ENCODE peak calls at places on chromosomes 12 and 14, in six cellular contexts. G is OCI-LY7, R is neural progenitor cell, V is GM23248, P is SK-N-SH, M is HCT116. S is an unnamed sample. For H3K4me1, the result is how much of the 10 kb centered on the place peaks cover.

GRCh38 chr12:110330124-110330523 is 49.1 kb downstream of the ATP2A2 start:
- DNase-seq in G (no peak), M (no peak), V (no peak), P (no peak), R (no peak), S (no peak)

GRCh38 chr12:52091061-52091460 is 11.6 kb downstream of the SMIM41 start:
- DNase-seq in R (no peak), P (peak), V (no peak), M (no peak), G (no peak), S (no peak)

GRCh38 chr12:78179346-78179745 is 348.7 kb downstream of the NAV3 start:
- DNase-seq in R (peak), P (no peak), M (no peak), G (no peak), V (no peak), S (no peak)

GRCh38 chr14:104361101-104361591 is 218.4 kb upstream of the C14orf180 start:
- DNase-seq in G (no peak), P (peak), R (no peak), M (no peak), V (no peak), S (no peak)

GRCh38 chr14:59566725-59567124 is 9.9 kb downstream of the CCDC175 start:
- DNase-seq in G (no peak), P (no peak), M (no peak), V (no peak), R (no peak), S (no peak)

GRCh38 chr12:88247241-88247643 is 105.1 kb downstream of the TMTC3 start:
- DNase-seq in V (peak), M (peak), P (no peak), R (no peak), G (no peak), S (no peak)

GRCh38 chr12:132207083-132207775 is 63.0 kb downstream of the NOC4L start:
- DNase-seq in M (no peak), V (no peak), P (no peak), G (no peak), R (no peak), S (no peak)

GRCh38 chr14:77271113-77271710 is at the start of gene NGB:
- DNase-seq in R (peak), M (no peak), G (no peak), P (peak), V (no peak), S (no peak)

GRCh38 chr14:77436042-77436441 is 12.7 kb upstream of the NOXRED1 start:
- DNase-seq in V (peak), M (no peak), P (no peak), R (no peak), G (no peak), S (no peak)

GRCh38 chr12:26212356-26212755 is 17.0 kb downstream of the SSPN start:
- DNase-seq in G (no peak), V (no peak), M (no peak), P (no peak), R (no peak), S (no peak)

GRCh38 chr12:130832561-130833209 is 6.4 kb downstream of the STX2 start:
- DNase-seq in G (no peak), R (no peak), P (no peak), M (no peak), V (peak), S (no peak)

GRCh38 chr14:92984082-92984788 is 61.3 kb downstream of the CHGA start:
- DNase-seq in M (no peak), G (no peak), R (no peak), P (no peak), V (no peak), S (no peak)

GRCh38 chr12:44696542-44696941 is 179.6 kb downstream of the NELL2 start:
- DNase-seq in G (no peak), R (no peak), M (no peak), V (no peak), P (no peak), S (no peak)

GRCh38 chr12:22447223-22447622 is 97.1 kb downstream of the C2CD5 start:
- DNase-seq in R (no peak), V (no peak), M (no peak), P (peak), G (no peak), S (no peak)

GRCh38 chr14:35897616-35898111 is 71.5 kb downstream of the BRMS1L start:
- DNase-seq in V (no peak), G (no peak), P (no peak), M (no peak), R (peak), S (no peak)

GRCh38 chr14:81066672-81067071 is 111.3 kb downstream of the TSHR start:
- DNase-seq in M (no peak), P (no peak), V (no peak), R (no peak), G (no peak), S (no peak)

GRCh38 chr12:112182499-112182898 is 57.1 kb downstream of the TRAFD1 start:
- DNase-seq in G (no peak), V (peak), M (no peak), P (no peak), R (no peak), S (no peak)

GRCh38 chr12:62190921-62191746 is 69.1 kb upstream of the USP15 start:
- DNase-seq in M (no peak), R (peak), P (peak), V (peak), G (no peak), S (no peak)

GRCh38 chr14:55127491-55127951 is 1.5 kb upstream of the LGALS3 start:
- DNase-seq in R (no peak), M (no peak), G (no peak), P (no peak), V (peak), S (no peak)

GRCh38 chr12:64675795-64676194 is 65.5 kb downstream of the RASSF3 start:
- DNase-seq in M (no peak), R (no peak), G (no peak), V (peak), P (peak), S (no peak)

GRCh38 chr14:59483360-59483759 is 848 bp downstream of the L3HYPDH start:
- DNase-seq in P (no peak), G (no peak), M (peak), R (no peak), V (peak), S (no peak)

GRCh38 chr14:84826349-84826748 is 703.6 kb upstream of the FLRT2 start:
- DNase-seq in M (no peak), P (no peak), R (no peak), V (peak), G (no peak), S (no peak)

GRCh38 chr14:57831981-57832380 is 33.9 kb downstream of the SLC35F4 start:
- DNase-seq in G (peak), M (no peak), P (no peak), V (no peak), R (peak), S (no peak)

GRCh38 chr12:80400591-80400991 is 43.4 kb upstream of the PTPRQ start:
- DNase-seq in V (no peak), R (peak), G (no peak), M (no peak), P (peak), S (no peak)

GRCh38 chr14:75913183-75913582 is 68.6 kb downstream of the TGFB3 start:
- DNase-seq in G (no peak), M (no peak), V (no peak), R (no peak), P (no peak), S (no peak)

GRCh38 chr12:3600951-3601350 is 109.9 kb downstream of the PRMT8 start:
- DNase-seq in P (no peak), M (no peak), V (no peak), G (no peak), R (no peak), S (no peak)

GRCh38 chr14:74478996-74479635 is 14.0 kb downstream of the NPC2 start:
- DNase-seq in V (peak), R (peak), P (peak), M (no peak), G (peak), S (no peak)

GRCh38 chr12:108337235-108338223 is 1.6 kb downstream of the CMKLR1 start:
- DNase-seq in V (peak), R (peak), P (peak), G (peak), M (peak), S (peak)

GRCh38 chr14:96852823-96853422 is 55.7 kb downstream of the VRK1 start:
- DNase-seq in R (peak), G (peak), M (peak), V (peak), P (peak), S (no peak)

GRCh38 chr14:69332782-69333395 is 65.2 kb downstream of the ERH start:
- DNase-seq in R (no peak), V (no peak), P (no peak), M (no peak), G (no peak), S (no peak)

GRCh38 chr12:24185787-24186186 is 236.3 kb upstream of the SOX5 start:
- DNase-seq in R (no peak), G (no peak), M (no peak), V (no peak), P (no peak), S (no peak)

GRCh38 chr12:12819752-12820311 is 6.7 kb downstream of the DDX47 start:
- DNase-seq in G (no peak), P (no peak), V (peak), M (no peak), R (no peak), S (no peak)

GRCh38 chr12:27554421-27555186 is 30.6 kb downstream of the PPFIBP1 start:
- DNase-seq in M (no peak), P (no peak), R (no peak), V (peak), G (no peak), S (no peak)

GRCh38 chr14:90987140-90987539 is 73.3 kb downstream of the RPS6KA5 start:
- DNase-seq in M (no peak), V (no peak), G (no peak), P (no peak), R (no peak), S (no peak)

GRCh38 chr14:103056322-103057027 is 874 bp downstream of the CDC42BPB start:
- DNase-seq in G (no peak), P (peak), M (no peak), V (peak), R (peak), S (no peak)

GRCh38 chr14:51653096-51653814 is 1.5 kb downstream of the FRMD6 start:
- DNase-seq in P (no peak), G (peak), R (peak), M (no peak), V (peak), S (peak)

GRCh38 chr14:24859559-24859958 is 190.4 kb downstream of the STXBP6 start:
- DNase-seq in P (no peak), G (no peak), V (no peak), M (no peak), R (no peak), S (no peak)

GRCh38 chr12:52054838-52055741 is 3.8 kb downstream of the NR4A1 start:
- DNase-seq in P (no peak), V (no peak), G (no peak), R (no peak), M (no peak), S (no peak)

GRCh38 chr12:3164454-3165310 is 87.5 kb downstream of the TSPAN9 start:
- DNase-seq in V (no peak), M (no peak), G (no peak), P (no peak), R (peak), S (no peak)

GRCh38 chr12:2958432-2959193 is 584 bp upstream of the TEAD4 start:
- DNase-seq in M (peak), P (peak), R (peak), G (no peak), V (peak), S (peak)

DNA sequence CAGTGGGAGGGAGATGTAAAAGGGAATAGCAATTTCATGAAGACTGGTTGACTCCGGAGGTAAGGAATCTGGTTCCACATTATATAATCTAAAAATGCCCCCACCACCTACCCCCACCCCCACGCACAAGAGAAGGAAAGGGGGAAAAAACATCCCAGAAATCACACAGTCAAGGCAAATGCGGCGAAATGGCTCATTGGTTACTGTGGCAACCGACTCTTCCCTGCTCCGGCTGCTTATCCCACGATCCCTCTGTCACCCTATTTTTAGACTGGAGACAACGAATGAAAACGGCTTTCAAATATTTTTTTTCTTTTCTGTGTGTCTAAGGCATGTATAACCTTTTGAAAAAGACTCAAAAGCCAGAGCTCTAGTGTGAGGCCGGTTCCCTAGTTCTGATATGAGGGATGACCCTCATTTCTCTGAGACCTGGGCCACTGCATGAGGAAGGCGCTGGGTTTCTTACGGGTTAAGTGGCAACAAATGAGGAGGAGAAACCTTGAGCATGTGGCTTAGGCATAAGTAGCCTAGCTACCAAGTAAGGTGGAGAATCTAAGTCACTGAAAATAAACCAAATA is 148.3 kb upstream of the GRIN2B start:
- DNase-seq in R (no peak), M (no peak), V (no peak), G (no peak), P (no peak), S (no peak)
- H3K27ac ChIP-seq in R (no peak), M (no peak), V (no peak), G (no peak), P (no peak), S (no peak)

DNA sequence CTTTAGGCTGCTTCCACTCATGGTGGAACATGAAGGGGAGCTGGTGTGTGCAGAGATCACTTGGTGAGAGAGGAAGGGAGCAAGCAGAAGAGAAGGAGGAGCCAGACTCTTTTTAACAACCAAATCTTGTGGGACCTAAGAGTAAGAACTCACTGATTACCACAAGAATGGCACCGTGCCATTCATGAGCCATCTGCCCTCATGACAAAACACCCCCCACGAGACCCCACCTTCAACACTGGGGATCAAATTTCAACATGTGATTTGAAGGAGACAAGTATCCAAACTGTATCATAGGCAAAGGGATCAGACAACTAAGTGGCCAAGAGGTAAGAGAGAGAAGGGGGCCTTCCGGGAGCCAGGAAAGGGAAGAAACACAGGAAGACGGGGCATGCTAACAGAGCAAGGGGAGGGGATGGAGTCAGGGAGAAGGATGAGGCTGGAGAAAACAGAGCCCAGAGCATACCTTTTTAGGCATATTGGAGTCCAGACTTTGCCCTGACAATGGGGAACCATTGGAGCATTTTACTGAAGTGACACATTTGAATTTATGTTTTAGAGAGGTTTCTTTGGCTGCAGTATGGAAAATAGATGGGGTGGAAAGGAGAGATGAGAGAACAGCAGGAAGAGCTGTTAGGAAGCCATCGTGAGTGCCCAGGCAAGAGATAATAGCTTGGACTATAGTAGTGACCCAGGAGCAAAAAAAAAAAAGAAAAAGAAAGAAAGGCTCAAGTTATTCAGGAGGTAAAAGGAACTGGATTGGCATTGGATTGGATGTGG is 204.4 kb upstream of the NUDT4 start:
- DNase-seq in R (no peak), P (no peak), M (no peak), V (peak), G (no peak), S (no peak)
- TF ChIP-seq EZH2phosphoT487 in R (no peak), P (no peak), M (no peak), V (no peak), G (no peak), S (no peak)

GRCh38 chr14:72513994-72514659 is 379.8 kb downstream of the DPF3 start:
- DNase-seq in R (peak), P (peak), G (peak), V (peak), M (peak), S (peak)

GRCh38 chr14:72514660-72515025 is 379.3 kb downstream of the DPF3 start:
- DNase-seq in P (no peak), R (no peak), G (no peak), V (no peak), M (no peak), S (no peak)

GRCh38 chr14:72512925-72513324 is 381.0 kb downstream of the DPF3 start:
- DNase-seq in M (no peak), P (no peak), V (peak), R (no peak), G (no peak), S (no peak)

GRCh38 chr14:72515779-72516770 is 377.8 kb downstream of the DPF3 start:
- DNase-seq in M (no peak), P (no peak), V (peak), R (no peak), G (no peak), S (no peak)

DNA sequence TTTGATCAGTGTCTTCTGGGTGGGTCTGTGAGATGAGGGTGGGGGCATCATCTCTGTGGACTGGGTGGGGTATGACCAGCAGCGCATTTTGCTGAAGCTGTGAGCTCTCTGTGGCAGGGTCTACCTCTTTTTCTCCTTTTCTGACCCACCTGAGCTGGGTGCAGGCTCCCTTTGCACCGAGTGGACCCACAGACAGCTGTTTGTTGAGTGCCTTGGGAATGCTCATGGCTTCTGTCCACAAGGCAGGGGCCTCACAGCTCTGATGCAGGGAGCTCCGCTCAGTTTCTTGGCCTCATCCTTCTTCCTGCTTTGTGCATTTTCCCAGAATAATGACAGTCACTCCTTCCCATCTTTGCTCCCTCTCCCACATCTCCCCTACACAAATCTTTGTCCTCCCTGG is 380.6 kb downstream of the DPF3 start:
- DNase-seq in R (no peak), M (no peak), V (no peak), P (no peak), G (no peak), S (no peak)
- H3K4me1 ChIP-seq in R (under half), M (under half), V (under half), P (under half), G (under half), S (under half)

DNA sequence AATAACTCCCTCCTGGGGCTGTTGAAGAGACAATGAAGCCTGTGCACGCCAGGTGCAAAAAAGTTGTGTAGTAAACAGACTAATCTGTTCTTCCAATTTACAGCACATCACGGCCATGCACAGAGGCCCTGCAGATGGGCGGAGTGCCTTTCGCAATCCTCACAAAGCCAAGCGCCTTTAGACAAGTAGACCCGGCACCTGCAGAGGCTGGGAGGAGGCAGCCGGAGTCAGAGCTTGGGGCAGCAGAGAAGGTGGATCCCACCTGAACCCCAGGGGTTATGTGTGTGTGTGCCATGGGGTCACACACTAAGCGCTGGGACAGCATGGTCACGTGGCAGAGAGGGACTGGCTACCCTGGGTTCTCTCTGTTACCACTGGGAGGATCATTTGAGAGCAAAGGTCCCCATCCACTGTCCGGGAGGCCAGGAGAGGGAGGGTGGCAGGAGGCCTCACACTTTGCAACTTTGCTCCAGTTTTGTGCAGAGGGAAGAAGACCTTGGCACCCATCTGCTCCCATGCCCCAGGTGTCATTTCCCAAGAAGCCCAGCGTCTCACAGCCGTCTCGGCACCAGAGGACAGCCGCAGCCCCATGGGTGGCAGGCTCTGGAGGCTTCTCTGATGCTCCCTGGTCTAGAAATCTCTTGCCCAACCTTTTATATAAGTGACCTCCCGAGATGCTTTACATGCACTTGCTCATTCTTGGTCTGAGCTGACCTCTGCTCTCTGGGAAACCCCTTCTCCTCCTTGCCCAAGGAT is 80.0 kb upstream of the DICER1 start:
- DNase-seq in V (no peak), G (no peak), M (no peak), P (no peak), R (no peak), S (no peak)
- H3K27ac ChIP-seq in V (no peak), G (no peak), M (no peak), P (no peak), R (no peak), S (no peak)

DNA sequence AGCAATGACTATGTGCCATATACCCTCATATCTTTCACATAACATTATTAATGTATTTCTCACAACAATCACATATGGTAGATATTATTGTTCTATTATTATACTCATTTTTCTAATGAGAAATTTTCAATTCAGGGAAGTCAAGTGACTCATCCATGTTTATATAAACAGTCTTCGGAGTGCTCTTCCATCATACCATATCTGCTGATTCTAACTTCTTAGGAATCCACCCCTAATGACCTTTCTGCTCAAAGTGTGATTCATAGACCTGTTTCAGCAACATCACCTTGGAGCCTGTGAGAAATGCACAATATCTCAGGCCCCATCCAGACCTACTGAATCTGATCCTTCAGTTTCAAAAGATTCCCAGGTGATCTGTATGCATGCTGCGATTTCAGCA is 39.8 kb upstream of the OVCH1 start:
- DNase-seq in P (no peak), R (no peak), G (no peak), M (no peak), V (no peak), S (no peak)
- TF ChIP-seq EZH2phosphoT487 in P (no peak), R (no peak), G (no peak), M (no peak), V (no peak), S (no peak)

GRCh38 chr14:106508216-106508615 is 981.8 kb downstream of the TMEM121 start:
- DNase-seq in P (peak), V (no peak), G (no peak), M (no peak), R (no peak), S (no peak)
- H3K4me1 ChIP-seq in P (under half), V (under half), G (under half), M (under half), R (under half), S (under half)

S was measured in MM.1S.